ENCODE peak calls at places on chromosomes 7 and 10, in nine cellular contexts. G is HuH-7; E is HS-5; T is effector memory CD4-positive, alpha-beta T cell; J is GM13976; B is EH; L is non-pigmented ciliary epithelial cell; M is stimulated activated CD4-positive, alpha-beta T cell treated with anti-CD3 and anti-CD28 coated beads, Interleukin-15, amount 100 ng/mL, for 1 hour; F is OCI-LY7. X is an unnamed sample.

GRCh38 chr7:128863433-128863989 is 855 bp downstream of the ATP6V1F start:
- DNase-seq in G (peak), E (peak), T (peak), J (peak), B (peak), L (peak), M (no peak), F (peak), X (peak)

GRCh38 chr7:10343108-10343507 is 630.6 kb upstream of the PHF14 start:
- DNase-seq in G (no peak), E (no peak), T (no peak), J (no peak), B (no peak), L (no peak), M (no peak), F (no peak), X (no peak)

GRCh38 chr10:114002422-114002821 is 41.2 kb upstream of the ADRB1 start:
- DNase-seq in G (no peak), E (no peak), T (no peak), J (no peak), B (no peak), L (no peak), M (no peak), F (peak), X (no peak)

GRCh38 chr7:1544178-1544895 is 11.7 kb downstream of the TMEM184A start:
- DNase-seq in G (no peak), E (no peak), T (no peak), J (no peak), B (no peak), L (no peak), M (no peak), F (no peak), X (no peak)

GRCh38 chr10:32417906-32418547 is 27.9 kb upstream of the CCDC7 start:
- DNase-seq in G (no peak), E (no peak), T (no peak), J (no peak), B (peak), L (peak), M (no peak), F (no peak), X (no peak)

GRCh38 chr7:109335951-109336350 is 766.3 kb downstream of the DNAJB9 start:
- DNase-seq in G (no peak), E (no peak), T (no peak), J (no peak), B (no peak), L (no peak), M (no peak), F (no peak), X (no peak)

GRCh38 chr7:77269360-77270075 is 69.9 kb upstream of the FGL2 start:
- DNase-seq in G (no peak), E (no peak), T (no peak), J (no peak), B (peak), L (no peak), M (no peak), F (peak), X (no peak)

GRCh38 chr7:152048051-152048450 is 22.6 kb downstream of the GALNT11 start:
- DNase-seq in G (no peak), E (no peak), T (no peak), J (no peak), B (no peak), L (no peak), M (no peak), F (no peak), X (no peak)

GRCh38 chr7:47335557-47336177 is 246.2 kb downstream of the TNS3 start:
- DNase-seq in G (no peak), E (no peak), T (no peak), J (no peak), B (no peak), L (no peak), M (no peak), F (no peak), X (no peak)

GRCh38 chr7:116524221-116524608 is 621 bp upstream of the CAV1 start:
- DNase-seq in G (peak), E (no peak), T (no peak), J (no peak), B (no peak), L (no peak), M (no peak), F (no peak), X (no peak)

GRCh38 chr7:123716877-123717276 is 31.9 kb downstream of the WASL start:
- DNase-seq in G (no peak), E (no peak), T (no peak), J (no peak), B (no peak), L (no peak), M (no peak), F (no peak), X (no peak)

GRCh38 chr10:101014966-101015581 is 15.5 kb downstream of the LZTS2 start:
- DNase-seq in G (no peak), E (no peak), T (no peak), J (no peak), B (peak), L (peak), M (no peak), F (no peak), X (no peak)

GRCh38 chr10:119395287-119396007 is 147.1 kb downstream of the RGS10 start:
- DNase-seq in G (no peak), E (no peak), T (no peak), J (peak), B (peak), L (no peak), M (no peak), F (no peak), X (no peak)

GRCh38 chr7:130409722-130410072 is 29.4 kb downstream of the CPA1 start:
- DNase-seq in G (no peak), E (no peak), T (no peak), J (no peak), B (no peak), L (no peak), M (no peak), F (no peak), X (no peak)

GRCh38 chr10:2915412-2915811 is 151.9 kb upstream of the PFKP start:
- DNase-seq in G (no peak), E (no peak), T (no peak), J (no peak), B (no peak), L (no peak), M (no peak), F (no peak), X (no peak)

X was measured in T-helper 9 cell.